ENCODE peak calls at places on chromosomes 16 and 17, in six cellular contexts. W is activated CD8-positive, alpha-beta T cell treated with anti-CD3 and anti-CD28 coated beads, Interleukin-2, amount 10 ng/mL, durations not matched to agents 7 days and 5 days; A is NCI-H1417; Y is T-helper 9 cell; V is NCI-H2107; M is NCI-H1105 treated with DMSO at 0.1 percent for 48 hours. L is an unnamed sample.

GRCh38 chr17:14119546-14119945 is 50.2 kb downstream of the COX10 start:
- DNase-seq in W (no peak), A (no peak), Y (no peak), V (no peak), M (no peak), L (no peak)

GRCh38 chr16:56202036-56202435 is 10.7 kb downstream of the GNAO1 start:
- DNase-seq in W (peak), A (no peak), Y (no peak), V (no peak), M (peak), L (no peak)

GRCh38 chr17:27630607-27631408 is at the start of gene LGALS9:
- DNase-seq in W (peak), A (no peak), Y (peak), V (no peak), M (no peak), L (no peak)

GRCh38 chr16:88455610-88456355 is 2.7 kb downstream of the ZFPM1 start:
- DNase-seq in W (peak), A (peak), Y (peak), V (no peak), M (peak), L (no peak)

GRCh38 chr17:28645576-28645939 is 600 bp upstream of the BLTP2 start:
- DNase-seq in W (peak), A (no peak), Y (no peak), V (no peak), M (no peak), L (no peak)

GRCh38 chr16:13390093-13390985 is 488.9 kb downstream of the SHISA9 start:
- DNase-seq in W (no peak), A (no peak), Y (no peak), V (peak), M (peak), L (no peak)

GRCh38 chr17:52157603-52158449 is 688 bp downstream of the CA10 start:
- DNase-seq in W (peak), A (no peak), Y (no peak), V (no peak), M (no peak), L (no peak)

GRCh38 chr16:2691491-2692248 is 9.3 kb downstream of the KCTD5 start:
- DNase-seq in W (no peak), A (no peak), Y (no peak), V (no peak), M (no peak), L (no peak)

GRCh38 chr17:601462-602303 is 113.0 kb downstream of the VPS53 start:
- DNase-seq in W (no peak), A (no peak), Y (no peak), V (no peak), M (no peak), L (no peak)

GRCh38 chr16:24821129-24821528 is 24.6 kb upstream of the SLC5A11 start:
- DNase-seq in W (no peak), A (no peak), Y (no peak), V (no peak), M (peak), L (no peak)

L was measured in NCI-H2081 treated with DMSO at 0.1 percent for 48 hours.